ENCODE peak calls at places on chromosomes 13 and 19, in seven cellular contexts. G is activated CD4-positive, alpha-beta T cell treated with anti-CD3 and anti-CD28 coated beads, Interleukin-2, amount 10 ng/mL, durations not matched to agents 7 days and 5 days; L is WTC11; V is mesenteric fat pad; B is amniotic stem cell; X is frontal cortex; J is stomach. N is an unnamed sample.

GRCh38 chr19:18419195-18419698 is at the start of gene SSBP4:
- DNase-seq in G (peak), L (peak), V (peak), B (peak), X (peak), J (peak), N (no peak)

GRCh38 chr19:7607212-7607873 is 11.7 kb downstream of the CAMSAP3 start:
- DNase-seq in G (no peak), L (no peak), V (no peak), B (no peak), X (no peak), J (no peak), N (no peak)

GRCh38 chr13:39210961-39211534 is 172.8 kb downstream of the NHLRC3 start:
- DNase-seq in G (no peak), L (no peak), V (no peak), B (no peak), X (no peak), J (no peak), N (no peak)

GRCh38 chr19:1122972-1123363 is 19.2 kb downstream of the GPX4 start:
- DNase-seq in G (peak), L (peak), V (no peak), B (no peak), X (peak), J (peak), N (no peak)

GRCh38 chr19:44587863-44588752 is 25.3 kb upstream of the IGSF23 start:
- DNase-seq in G (no peak), L (no peak), V (no peak), B (peak), X (no peak), J (no peak), N (peak)

GRCh38 chr13:110397445-110397844 is 90.4 kb downstream of the COL4A2 start:
- DNase-seq in G (no peak), L (no peak), V (no peak), B (no peak), X (no peak), J (no peak), N (no peak)

GRCh38 chr13:85985791-85986190 is 186.6 kb upstream of the SLITRK6 start:
- DNase-seq in G (no peak), L (no peak), V (no peak), B (no peak), X (no peak), J (no peak), N (no peak)

GRCh38 chr13:74280093-74280794 is 146.0 kb upstream of the KLF12 start:
- DNase-seq in G (no peak), L (no peak), V (no peak), B (no peak), X (no peak), J (no peak), N (no peak)

GRCh38 chr13:84399320-84400085 is 517.2 kb upstream of the SLITRK1 start:
- DNase-seq in G (no peak), L (no peak), V (no peak), B (no peak), X (no peak), J (no peak), N (no peak)

GRCh38 chr19:40424637-40425449 is 949 bp downstream of the SERTAD1 start:
- DNase-seq in G (no peak), L (no peak), V (no peak), B (no peak), X (no peak), J (no peak), N (no peak)

GRCh38 chr13:44048326-44048725 is 168.6 kb downstream of the LACC1 start:
- DNase-seq in G (no peak), L (no peak), V (no peak), B (no peak), X (no peak), J (no peak), N (no peak)

GRCh38 chr19:55075366-55075998 is at the start of gene EPS8L1:
- DNase-seq in G (no peak), L (peak), V (no peak), B (no peak), X (no peak), J (peak), N (no peak)

GRCh38 chr19:7888145-7888825 is at the start of gene LRRC8E:
- DNase-seq in G (no peak), L (peak), V (no peak), B (peak), X (no peak), J (peak), N (no peak)

GRCh38 chr19:55325172-55325571 is at the start of gene TMEM150B:
- DNase-seq in G (no peak), L (no peak), V (no peak), B (no peak), X (no peak), J (no peak), N (no peak)

GRCh38 chr13:25874907-25875306 is 176.9 kb downstream of the SHISA2 start:
- DNase-seq in G (peak), L (no peak), V (no peak), B (no peak), X (no peak), J (no peak), N (no peak)

GRCh38 chr19:17404015-17404414 is 1.4 kb downstream of the BST2 start:
- DNase-seq in G (no peak), L (peak), V (no peak), B (no peak), X (no peak), J (no peak), N (no peak)

GRCh38 chr13:43802511-43802910 is 15.7 kb upstream of the ENOX1 start:
- DNase-seq in G (no peak), L (no peak), V (no peak), B (no peak), X (no peak), J (no peak), N (no peak)

GRCh38 chr19:52735734-52736133 is 890 bp upstream of the ZNF611 start:
- DNase-seq in G (no peak), L (peak), V (no peak), B (no peak), X (peak), J (peak), N (no peak)

GRCh38 chr19:48393559-48394330 is at the start of gene GRIN2D:
- DNase-seq in G (no peak), L (peak), V (no peak), B (no peak), X (peak), J (no peak), N (no peak)

GRCh38 chr13:73268306-73268705 is 209.5 kb downstream of the KLF5 start:
- DNase-seq in G (no peak), L (no peak), V (no peak), B (no peak), X (no peak), J (no peak), N (no peak)

GRCh38 chr19:51809787-51810186 is 14.8 kb downstream of the FPR3 start:
- DNase-seq in G (no peak), L (no peak), V (no peak), B (no peak), X (no peak), J (no peak), N (no peak)

GRCh38 chr19:56538761-56539263 is at the start of gene ZFP28:
- DNase-seq in G (no peak), L (peak), V (no peak), B (no peak), X (peak), J (no peak), N (no peak)

GRCh38 chr13:76812206-76812882 is 73.9 kb downstream of the KCTD12 start:
- DNase-seq in G (no peak), L (no peak), V (no peak), B (no peak), X (no peak), J (no peak), N (no peak)

GRCh38 chr13:104085611-104086010 is 1019.4 kb upstream of the SLC10A2 start:
- DNase-seq in G (no peak), L (no peak), V (no peak), B (no peak), X (no peak), J (no peak), N (no peak)

GRCh38 chr13:75641026-75641425 is 4.9 kb downstream of the LMO7 start:
- DNase-seq in G (no peak), L (no peak), V (no peak), B (no peak), X (no peak), J (no peak), N (no peak)

GRCh38 chr19:46413262-46414031 is at the start of gene CCDC8:
- DNase-seq in G (no peak), L (peak), V (no peak), B (peak), X (no peak), J (no peak), N (peak)

GRCh38 chr13:83350569-83350968 is 531.7 kb downstream of the SLITRK1 start:
- DNase-seq in G (no peak), L (no peak), V (no peak), B (peak), X (no peak), J (no peak), N (no peak)

GRCh38 chr19:54191671-54192453 is 754 bp downstream of the TSEN34 start:
- DNase-seq in G (peak), L (no peak), V (no peak), B (no peak), X (no peak), J (no peak), N (no peak)

GRCh38 chr19:38425810-38426466 is at the start of gene RASGRP4:
- DNase-seq in G (peak), L (peak), V (no peak), B (no peak), X (no peak), J (no peak), N (no peak)

GRCh38 chr13:70623260-70623659 is 515.0 kb upstream of the KLHL1 start:
- DNase-seq in G (no peak), L (no peak), V (no peak), B (no peak), X (no peak), J (no peak), N (no peak)

GRCh38 chr19:18999896-19000620 is 33.3 kb downstream of the SUGP2 start:
- DNase-seq in G (no peak), L (peak), V (no peak), B (no peak), X (no peak), J (no peak), N (no peak)

GRCh38 chr19:14142262-14143190 is 6.1 kb upstream of the ASF1B start:
- DNase-seq in G (no peak), L (no peak), V (no peak), B (no peak), X (no peak), J (no peak), N (no peak)

GRCh38 chr19:18588611-18589379 is at the start of gene REX1BD:
- DNase-seq in G (peak), L (peak), V (peak), B (peak), X (peak), J (peak), N (no peak)

GRCh38 chr19:1270168-1270853 is 1.2 kb downstream of the CIRBP start:
- DNase-seq in G (no peak), L (no peak), V (no peak), B (no peak), X (no peak), J (no peak), N (no peak)

GRCh38 chr19:32104465-32105235 is 240.8 kb upstream of the ZNF507 start:
- DNase-seq in G (no peak), L (no peak), V (no peak), B (no peak), X (no peak), J (no peak), N (no peak)

GRCh38 chr19:46737275-46737654 is 8.6 kb upstream of the FKRP start:
- DNase-seq in G (no peak), L (no peak), V (no peak), B (no peak), X (no peak), J (no peak), N (no peak)

N was measured in AG04450.